ENCODE peak calls at places on chromosomes 1 and 21, in nine cellular contexts. U, C, O, W, M, P, N, G and X are unnamed samples.
A peak's percentile ranks its signal among the peaks of the same experiment; 100 is the strongest.

GRCh38 chr1:23417570-23417969 is 7.0 kb downstream of the TCEA3 start:
- DNase-seq in U (peak; percentile 71), C (no peak), O (no peak), W (no peak), M (peak; percentile 43), P (no peak), N (no peak), G (no peak), X (no peak)

GRCh38 chr1:105664495-105664894 is 1392.0 kb upstream of the PRMT6 start:
- DNase-seq in U (no peak), C (no peak), O (no peak), W (peak; percentile 8), M (no peak), P (no peak), N (no peak), G (no peak), X (no peak)

GRCh38 chr21:33025471-33026298 is at the start of gene OLIG2:
- DNase-seq in U (peak; percentile 37), C (peak; percentile 18), O (no peak), W (peak; percentile 95), M (peak; percentile 71), P (peak; percentile 99), N (no peak), G (peak; percentile 71), X (no peak)

GRCh38 chr1:228082975-228083870 is 715 bp downstream of the ARF1 start:
- DNase-seq in U (no peak), C (no peak), O (no peak), W (no peak), M (peak; percentile 25), P (peak; percentile 80), N (no peak), G (peak; percentile 64), X (no peak)

GRCh38 chr1:46174448-46175231 is at the start of gene TSPAN1:
- DNase-seq in U (no peak), C (no peak), O (no peak), W (no peak), M (no peak), P (peak; percentile 39), N (no peak), G (no peak), X (peak; percentile 45)

GRCh38 chr1:217585577-217585976 is 45.3 kb downstream of the GPATCH2 start:
- DNase-seq in U (no peak), C (no peak), O (no peak), W (no peak), M (no peak), P (no peak), N (no peak), G (no peak), X (no peak)

GRCh38 chr1:169680377-169681019 is 30.9 kb downstream of the SELL start:
- DNase-seq in U (no peak), C (no peak), O (peak; percentile 75), W (no peak), M (no peak), P (no peak), N (no peak), G (no peak), X (no peak)

GRCh38 chr21:17051054-17051453 is 461.8 kb upstream of the CXADR start:
- DNase-seq in U (peak; percentile 8), C (no peak), O (no peak), W (no peak), M (no peak), P (peak; percentile 7), N (no peak), G (no peak), X (no peak)

GRCh38 chr1:235971571-235972315 is 93.1 kb downstream of the NID1 start:
- DNase-seq in U (peak; percentile 83), C (peak; percentile 93), O (peak; percentile 94), W (peak; percentile 99), M (peak; percentile 88), P (peak; percentile 81), N (peak; percentile 90), G (peak; percentile 92), X (peak; percentile 82)

GRCh38 chr21:41254090-41254700 is 62.4 kb upstream of the FAM3B start:
- DNase-seq in U (no peak), C (no peak), O (no peak), W (no peak), M (no peak), P (no peak), N (no peak), G (no peak), X (peak; percentile 13)

GRCh38 chr1:50348449-50349241 is 74.6 kb downstream of the DMRTA2 start:
- DNase-seq in U (peak; percentile 80), C (peak; percentile 84), O (peak; percentile 40), W (peak; percentile 82), M (peak; percentile 88), P (peak; percentile 85), N (peak; percentile 47), G (peak; percentile 71), X (peak; percentile 54)

GRCh38 chr1:147062951-147063350 is 109.3 kb downstream of the PRKAB2 start:
- DNase-seq in U (no peak), C (no peak), O (no peak), W (no peak), M (no peak), P (no peak), N (no peak), G (no peak), X (no peak)

GRCh38 chr1:225480825-225481434 is 53.1 kb upstream of the LBR start:
- DNase-seq in U (peak; percentile 54), C (peak; percentile 92), O (peak; percentile 40), W (peak; percentile 70), M (peak; percentile 73), P (peak; percentile 87), N (no peak), G (peak; percentile 74), X (no peak)

GRCh38 chr1:69898403-69898947 is 306.9 kb downstream of the LRRC40 start:
- DNase-seq in U (peak; percentile 84), C (no peak), O (no peak), W (no peak), M (no peak), P (no peak), N (no peak), G (no peak), X (no peak)

GRCh38 chr1:163295949-163296348 is 25.8 kb upstream of the NUF2 start:
- DNase-seq in U (no peak), C (no peak), O (no peak), W (no peak), M (no peak), P (no peak), N (no peak), G (no peak), X (no peak)

GRCh38 chr1:18886003-18886335 is 16.4 kb downstream of the ALDH4A1 start:
- DNase-seq in U (no peak), C (no peak), O (no peak), W (no peak), M (no peak), P (no peak), N (no peak), G (no peak), X (peak; percentile 61)

GRCh38 chr1:109807822-109808680 is 44.3 kb upstream of the EPS8L3 start:
- DNase-seq in U (no peak), C (no peak), O (no peak), W (no peak), M (no peak), P (no peak), N (no peak), G (no peak), X (no peak)

GRCh38 chr1:201119826-201120225 is 7.2 kb downstream of the ASCL5 start:
- DNase-seq in U (no peak), C (no peak), O (no peak), W (peak; percentile 12), M (no peak), P (no peak), N (no peak), G (no peak), X (no peak)

GRCh38 chr1:153459655-153460054 is 796 bp downstream of the S100A7 start:
- DNase-seq in U (no peak), C (no peak), O (no peak), W (no peak), M (no peak), P (no peak), N (no peak), G (no peak), X (no peak)

GRCh38 chr1:4684849-4685248 is 30.4 kb downstream of the AJAP1 start:
- DNase-seq in U (no peak), C (no peak), O (no peak), W (no peak), M (peak; percentile 12), P (peak; percentile 67), N (no peak), G (no peak), X (no peak)

GRCh38 chr21:42513985-42514882 is 582 bp downstream of the SLC37A1 start:
- DNase-seq in U (no peak), C (no peak), O (peak; percentile 70), W (peak; percentile 34), M (peak; percentile 65), P (peak; percentile 85), N (no peak), G (peak; percentile 43), X (no peak)

GRCh38 chr1:223256034-223256433 is 107.9 kb downstream of the SUSD4 start:
- DNase-seq in U (no peak), C (no peak), O (no peak), W (no peak), M (no peak), P (no peak), N (no peak), G (no peak), X (peak; percentile 47)

GRCh38 chr1:179079113-179079761 is 2.6 kb upstream of the TOR3A start:
- DNase-seq in U (peak; percentile 69), C (peak; percentile 57), O (peak; percentile 58), W (peak; percentile 80), M (peak; percentile 73), P (peak; percentile 69), N (peak; percentile 41), G (peak; percentile 49), X (peak; percentile 52)

GRCh38 chr1:210325026-210325670 is 3.6 kb upstream of the HHAT start:
- DNase-seq in U (no peak), C (no peak), O (no peak), W (no peak), M (no peak), P (no peak), N (no peak), G (no peak), X (no peak)

GRCh38 chr1:51343624-51344023 is 13.3 kb upstream of the TTC39A start:
- DNase-seq in U (no peak), C (no peak), O (no peak), W (no peak), M (no peak), P (no peak), N (no peak), G (no peak), X (no peak)

GRCh38 chr1:226604846-226605572 is 56.4 kb downstream of the STUM start:
- DNase-seq in U (no peak), C (no peak), O (no peak), W (no peak), M (no peak), P (peak; percentile 45), N (no peak), G (no peak), X (no peak)

GRCh38 chr1:51236548-51237312 is 657 bp downstream of the RNF11 start:
- DNase-seq in U (peak; percentile 22), C (no peak), O (peak; percentile 37), W (peak; percentile 51), M (peak; percentile 22), P (peak; percentile 70), N (no peak), G (peak; percentile 38), X (peak; percentile 51)

GRCh38 chr1:53038565-53038964 is 23.4 kb upstream of the PODN start:
- DNase-seq in U (no peak), C (no peak), O (no peak), W (no peak), M (no peak), P (no peak), N (no peak), G (no peak), X (no peak)

GRCh38 chr1:100597784-100598183 is 59.8 kb downstream of the GPR88 start:
- DNase-seq in U (no peak), C (no peak), O (no peak), W (no peak), M (no peak), P (no peak), N (no peak), G (no peak), X (no peak)

GRCh38 chr1:5961601-5962000 is 30.6 kb downstream of the NPHP4 start:
- DNase-seq in U (no peak), C (no peak), O (no peak), W (no peak), M (no peak), P (no peak), N (no peak), G (no peak), X (no peak)